ENCODE peak calls at places on chromosomes 4 and X, in seven cellular contexts. One of them, this sample, is unnamed.

GRCh38 chrX:14546190-14546589 is 16.9 kb downstream of the GLRA2 start:
- DNase-seq in right lobe of liver: no peak
- DNase-seq in uterus: no peak
- DNase-seq in stomach: no peak
- DNase-seq in spleen: no peak
- DNase-seq in transverse colon: no peak
- DNase-seq in GM12891: no peak
- DNase-seq in this sample: no peak

GRCh38 chrX:76183289-76184057 is 10.6 kb downstream of the PBDC1 start:
- DNase-seq in spleen: no peak
- DNase-seq in stomach: no peak
- DNase-seq in uterus: no peak
- DNase-seq in GM12891: no peak
- DNase-seq in right lobe of liver: no peak
- DNase-seq in transverse colon: no peak
- DNase-seq in this sample: no peak

GRCh38 chrX:44440006-44440405 is 96.5 kb upstream of the EFHC2 start:
- DNase-seq in spleen: no peak
- DNase-seq in GM12891: no peak
- DNase-seq in transverse colon: no peak
- DNase-seq in stomach: no peak
- DNase-seq in uterus: no peak
- DNase-seq in right lobe of liver: no peak
- DNase-seq in this sample: no peak

GRCh38 chr4:10157478-10158354 is 41.1 kb upstream of the WDR1 start:
- DNase-seq in right lobe of liver: peak; percentile 61
- DNase-seq in stomach: peak; percentile 62
- DNase-seq in transverse colon: peak; percentile 54
- DNase-seq in spleen: no peak
- DNase-seq in GM12891: peak; percentile 56
- DNase-seq in uterus: peak; percentile 62
- DNase-seq in this sample: peak; percentile 82

GRCh38 chr4:6526171-6526570 is 48.8 kb upstream of the MAN2B2 start:
- DNase-seq in uterus: no peak
- DNase-seq in spleen: no peak
- DNase-seq in transverse colon: no peak
- DNase-seq in GM12891: no peak
- DNase-seq in stomach: no peak
- DNase-seq in right lobe of liver: no peak
- DNase-seq in this sample: no peak

GRCh38 chr4:96677499-96677898 is 837.6 kb downstream of the PDHA2 start:
- DNase-seq in spleen: no peak
- DNase-seq in uterus: no peak
- DNase-seq in stomach: no peak
- DNase-seq in transverse colon: no peak
- DNase-seq in right lobe of liver: no peak
- DNase-seq in GM12891: no peak
- DNase-seq in this sample: peak; percentile 18

GRCh38 chrX:95057341-95057740 is 1383.3 kb downstream of the FAM133A start:
- DNase-seq in GM12891: no peak
- DNase-seq in right lobe of liver: no peak
- DNase-seq in stomach: no peak
- DNase-seq in spleen: no peak
- DNase-seq in uterus: no peak
- DNase-seq in transverse colon: no peak
- DNase-seq in this sample: no peak

GRCh38 chr4:78377555-78377954 is 174.0 kb upstream of the ANXA3 start:
- DNase-seq in transverse colon: no peak
- DNase-seq in GM12891: no peak
- DNase-seq in stomach: no peak
- DNase-seq in uterus: no peak
- DNase-seq in right lobe of liver: no peak
- DNase-seq in spleen: no peak
- DNase-seq in this sample: no peak

GRCh38 chrX:2894885-2895292 is 34.2 kb downstream of the ARSD start:
- DNase-seq in spleen: no peak
- DNase-seq in GM12891: no peak
- DNase-seq in uterus: peak; percentile 74
- DNase-seq in stomach: peak; percentile 85
- DNase-seq in right lobe of liver: no peak
- DNase-seq in transverse colon: peak; percentile 61
- DNase-seq in this sample: peak; percentile 0

GRCh38 chrX:30653415-30654131 is at the start of gene GK:
- DNase-seq in GM12891: no peak
- DNase-seq in right lobe of liver: peak; percentile 54
- DNase-seq in uterus: peak; percentile 17
- DNase-seq in spleen: peak; percentile 91
- DNase-seq in stomach: no peak
- DNase-seq in transverse colon: peak; percentile 19
- DNase-seq in this sample: peak; percentile 56

GRCh38 chr4:87679449-87680169 is 29.5 kb downstream of the DMP1 start:
- DNase-seq in uterus: peak; percentile 73
- DNase-seq in right lobe of liver: no peak
- DNase-seq in stomach: no peak
- DNase-seq in transverse colon: peak; percentile 19
- DNase-seq in GM12891: peak; percentile 13
- DNase-seq in spleen: no peak
- DNase-seq in this sample: peak; percentile 35

GRCh38 chr4:96736352-96736889 is 896.5 kb downstream of the PDHA2 start:
- DNase-seq in right lobe of liver: no peak
- DNase-seq in uterus: no peak
- DNase-seq in GM12891: no peak
- DNase-seq in spleen: no peak
- DNase-seq in stomach: no peak
- DNase-seq in transverse colon: no peak
- DNase-seq in this sample: no peak

GRCh38 chr4:150679767-150680088 is 97.8 kb downstream of the MAB21L2 start:
- DNase-seq in spleen: no peak
- DNase-seq in uterus: no peak
- DNase-seq in transverse colon: no peak
- DNase-seq in right lobe of liver: no peak
- DNase-seq in GM12891: no peak
- DNase-seq in stomach: no peak
- DNase-seq in this sample: no peak

GRCh38 chr4:138897818-138898226 is 117.8 kb upstream of the NOCT start:
- DNase-seq in GM12891: no peak
- DNase-seq in stomach: no peak
- DNase-seq in transverse colon: no peak
- DNase-seq in uterus: no peak
- DNase-seq in right lobe of liver: no peak
- DNase-seq in spleen: no peak
- DNase-seq in this sample: no peak

GRCh38 chr4:155388162-155388561 is 11.4 kb upstream of the MAP9 start:
- DNase-seq in transverse colon: no peak
- DNase-seq in right lobe of liver: no peak
- DNase-seq in uterus: no peak
- DNase-seq in GM12891: no peak
- DNase-seq in spleen: no peak
- DNase-seq in stomach: no peak
- DNase-seq in this sample: no peak

GRCh38 chr4:8195841-8196460 is 3.1 kb upstream of the SH3TC1 start:
- DNase-seq in uterus: no peak
- DNase-seq in GM12891: no peak
- DNase-seq in spleen: no peak
- DNase-seq in transverse colon: no peak
- DNase-seq in stomach: peak; percentile 60
- DNase-seq in right lobe of liver: no peak
- DNase-seq in this sample: no peak

GRCh38 chrX:13899607-13900006 is 82.7 kb upstream of the GPM6B start:
- DNase-seq in right lobe of liver: no peak
- DNase-seq in transverse colon: no peak
- DNase-seq in stomach: no peak
- DNase-seq in GM12891: no peak
- DNase-seq in spleen: no peak
- DNase-seq in uterus: peak; percentile 31
- DNase-seq in this sample: no peak

DNA sequence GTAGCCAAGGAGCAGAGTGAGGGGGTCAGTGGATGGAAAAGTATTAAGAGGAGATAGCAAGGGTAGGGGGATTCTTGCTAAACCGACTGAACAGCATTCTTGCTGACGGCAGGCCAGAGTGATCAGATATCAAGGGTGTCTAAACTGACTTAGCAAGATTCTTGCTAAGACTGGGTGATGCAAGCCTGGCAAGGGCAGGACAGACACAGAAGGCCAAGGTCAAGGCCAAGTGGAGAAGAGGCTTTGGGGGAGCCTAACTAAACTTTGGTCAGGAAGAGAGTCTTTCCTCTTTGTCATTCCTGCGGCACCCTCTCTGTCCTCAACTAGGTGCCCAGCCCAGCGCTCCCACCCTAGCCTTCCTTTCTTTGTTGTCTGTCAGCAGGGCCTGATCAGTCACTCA is 812 bp downstream of the XPNPEP2 start:
- DNase-seq in right lobe of liver: no peak
- DNase-seq in spleen: no peak
- DNase-seq in stomach: no peak
- DNase-seq in GM12891: no peak
- DNase-seq in uterus: no peak
- DNase-seq in transverse colon: no peak
- DNase-seq in this sample: peak; percentile 2
- TF ChIP-seq POLR2A in right lobe of liver: no peak
- TF ChIP-seq POLR2A in spleen: no peak
- TF ChIP-seq POLR2A in stomach: no peak
- TF ChIP-seq POLR2A in GM12891: no peak
- TF ChIP-seq POLR2A in uterus: no peak
- TF ChIP-seq POLR2A in transverse colon: no peak
- TF ChIP-seq POLR2A in this sample: no peak

GRCh38 chr4:20251061-20251795 is 477 bp upstream of the SLIT2 start:
- DNase-seq in spleen: no peak
- DNase-seq in transverse colon: no peak
- DNase-seq in right lobe of liver: no peak
- DNase-seq in GM12891: no peak
- DNase-seq in stomach: no peak
- DNase-seq in uterus: no peak
- DNase-seq in this sample: no peak

GRCh38 chr4:20253799-20254409 is 2.2 kb downstream of the SLIT2 start:
- DNase-seq in stomach: no peak
- DNase-seq in right lobe of liver: peak; percentile 40
- DNase-seq in GM12891: peak; percentile 11
- DNase-seq in uterus: peak; percentile 33
- DNase-seq in transverse colon: peak; percentile 12
- DNase-seq in spleen: peak; percentile 75
- DNase-seq in this sample: no peak

GRCh38 chr4:20252656-20253271 is 1.1 kb downstream of the SLIT2 start:
- DNase-seq in stomach: no peak
- DNase-seq in right lobe of liver: peak; percentile 43
- DNase-seq in GM12891: peak; percentile 8
- DNase-seq in uterus: peak; percentile 38
- DNase-seq in transverse colon: peak; percentile 11
- DNase-seq in spleen: peak; percentile 75
- DNase-seq in this sample: no peak

GRCh38 chr4:20253272-20253798 is 1.6 kb downstream of the SLIT2 start:
- DNase-seq in GM12891: no peak
- DNase-seq in stomach: no peak
- DNase-seq in transverse colon: no peak
- DNase-seq in uterus: peak; percentile 18
- DNase-seq in right lobe of liver: no peak
- DNase-seq in spleen: no peak
- DNase-seq in this sample: no peak

GRCh38 chr4:20251796-20252655 is at the start of gene SLIT2:
- DNase-seq in uterus: peak; percentile 90
- DNase-seq in spleen: peak; percentile 86
- DNase-seq in transverse colon: peak; percentile 81
- DNase-seq in right lobe of liver: peak; percentile 87
- DNase-seq in stomach: peak; percentile 81
- DNase-seq in GM12891: peak; percentile 60
- DNase-seq in this sample: peak; percentile 44
- TF ChIP-seq POLR2A in uterus: peak; percentile 81
- TF ChIP-seq POLR2A in spleen: peak; percentile 80
- TF ChIP-seq POLR2A in transverse colon: peak; percentile 59
- TF ChIP-seq POLR2A in right lobe of liver: peak; percentile 59
- TF ChIP-seq POLR2A in stomach: no peak
- TF ChIP-seq POLR2A in GM12891: no peak
- TF ChIP-seq POLR2A in this sample: no peak

GRCh38 chrX:153971124-153971631 is 440 bp downstream of the HCFC1 start:
- DNase-seq in uterus: peak; percentile 91
- DNase-seq in right lobe of liver: peak; percentile 89
- DNase-seq in spleen: peak; percentile 98
- DNase-seq in GM12891: peak; percentile 79
- DNase-seq in transverse colon: peak; percentile 95
- DNase-seq in stomach: peak; percentile 91
- DNase-seq in this sample: peak; percentile 86

GRCh38 chrX:153971632-153972367 is at the start of gene HCFC1:
- DNase-seq in uterus: peak; percentile 96
- DNase-seq in spleen: peak; percentile 97
- DNase-seq in stomach: peak; percentile 93
- DNase-seq in right lobe of liver: peak; percentile 90
- DNase-seq in GM12891: peak; percentile 53
- DNase-seq in transverse colon: peak; percentile 95
- DNase-seq in this sample: peak; percentile 96

GRCh38 chrX:153974003-153974725 is 1.6 kb downstream of the TMEM187 start:
- DNase-seq in right lobe of liver: no peak
- DNase-seq in uterus: no peak
- DNase-seq in spleen: peak; percentile 85
- DNase-seq in GM12891: no peak
- DNase-seq in transverse colon: no peak
- DNase-seq in stomach: no peak
- DNase-seq in this sample: no peak

GRCh38 chrX:153973127-153974002 is 811 bp downstream of the TMEM187 start:
- DNase-seq in right lobe of liver: no peak
- DNase-seq in uterus: no peak
- DNase-seq in stomach: no peak
- DNase-seq in transverse colon: no peak
- DNase-seq in GM12891: no peak
- DNase-seq in spleen: peak; percentile 80
- DNase-seq in this sample: peak; percentile 53

GRCh38 chrX:153972368-153973126 is at the start of gene TMEM187:
- DNase-seq in spleen: peak; percentile 95
- DNase-seq in stomach: peak; percentile 88
- DNase-seq in right lobe of liver: peak; percentile 88
- DNase-seq in uterus: peak; percentile 88
- DNase-seq in GM12891: peak; percentile 69
- DNase-seq in transverse colon: peak; percentile 90
- DNase-seq in this sample: peak; percentile 96
- TF ChIP-seq POLR2A in spleen: no peak
- TF ChIP-seq POLR2A in stomach: no peak
- TF ChIP-seq POLR2A in right lobe of liver: peak; percentile 69
- TF ChIP-seq POLR2A in uterus: peak; percentile 71
- TF ChIP-seq POLR2A in GM12891: peak; percentile 42
- TF ChIP-seq POLR2A in transverse colon: no peak
- TF ChIP-seq POLR2A in this sample: peak; percentile 73

GRCh38 chr4:182922551-182923284 is 5.5 kb upstream of the DCTD start:
- DNase-seq in right lobe of liver: no peak
- DNase-seq in spleen: no peak
- DNase-seq in stomach: no peak
- DNase-seq in uterus: no peak
- DNase-seq in GM12891: no peak
- DNase-seq in transverse colon: no peak
- DNase-seq in this sample: no peak

GRCh38 chr4:182923376-182923775 is 6.2 kb upstream of the DCTD start:
- DNase-seq in stomach: no peak
- DNase-seq in right lobe of liver: no peak
- DNase-seq in uterus: no peak
- DNase-seq in GM12891: no peak
- DNase-seq in transverse colon: no peak
- DNase-seq in spleen: no peak
- DNase-seq in this sample: no peak

GRCh38 chr4:182925298-182925738 is 8.1 kb upstream of the DCTD start:
- DNase-seq in uterus: peak; percentile 51
- DNase-seq in stomach: peak; percentile 83
- DNase-seq in GM12891: no peak
- DNase-seq in transverse colon: peak; percentile 77
- DNase-seq in spleen: peak; percentile 91
- DNase-seq in right lobe of liver: peak; percentile 87
- DNase-seq in this sample: peak; percentile 77

GRCh38 chr4:182923796-182924365 is 6.7 kb upstream of the DCTD start:
- DNase-seq in transverse colon: no peak
- DNase-seq in right lobe of liver: no peak
- DNase-seq in stomach: no peak
- DNase-seq in GM12891: no peak
- DNase-seq in uterus: no peak
- DNase-seq in spleen: no peak
- DNase-seq in this sample: peak; percentile 16

GRCh38 chr4:182924497-182924896 is 7.3 kb upstream of the DCTD start:
- DNase-seq in spleen: no peak
- DNase-seq in transverse colon: no peak
- DNase-seq in right lobe of liver: no peak
- DNase-seq in uterus: no peak
- DNase-seq in stomach: no peak
- DNase-seq in GM12891: no peak
- DNase-seq in this sample: no peak
- TF ChIP-seq POLR2A in spleen: no peak
- TF ChIP-seq POLR2A in transverse colon: no peak
- TF ChIP-seq POLR2A in right lobe of liver: no peak
- TF ChIP-seq POLR2A in uterus: no peak
- TF ChIP-seq POLR2A in stomach: no peak
- TF ChIP-seq POLR2A in GM12891: no peak
- TF ChIP-seq POLR2A in this sample: no peak

This sample was measured in erythroblast.